ENCODE peak calls at places on chromosomes 13 and 19, in eight cellular contexts. C is GM12878, B is uterus, Y is psoas muscle, Z is cardiac fibroblast, D is fibroblast of mammary gland, O is AG09309, T is OCI-LY7. J is an unnamed sample.

GRCh38 chr13:30713133-30713532 is 22.2 kb upstream of the ALOX5AP start:
- DNase-seq in C (no peak), B (no peak), Y (no peak), Z (peak), D (no peak), O (no peak), T (no peak), J (no peak)

GRCh38 chr19:1811942-1812425 is at the start of gene ATP8B3:
- DNase-seq in C (no peak), B (no peak), Y (no peak), Z (no peak), D (no peak), O (no peak), T (no peak), J (no peak)

GRCh38 chr19:2524840-2525723 is 49.2 kb downstream of the GADD45B start:
- DNase-seq in C (no peak), B (no peak), Y (peak), Z (peak), D (peak), O (no peak), T (no peak), J (peak)

GRCh38 chr13:88704600-88705275 is 1033.6 kb downstream of the SLITRK5 start:
- DNase-seq in C (no peak), B (no peak), Y (no peak), Z (no peak), D (no peak), O (no peak), T (no peak), J (no peak)

GRCh38 chr13:49320975-49321374 is 73.2 kb downstream of the CDADC1 start:
- DNase-seq in C (no peak), B (no peak), Y (no peak), Z (no peak), D (no peak), O (no peak), T (no peak), J (no peak)

GRCh38 chr19:58545286-58546068 is 1.6 kb downstream of the TRIM28 start:
- DNase-seq in C (no peak), B (no peak), Y (no peak), Z (no peak), D (no peak), O (no peak), T (peak), J (no peak)

GRCh38 chr19:55486043-55486970 is 1.3 kb downstream of the NAT14 start:
- DNase-seq in C (no peak), B (peak), Y (peak), Z (no peak), D (peak), O (no peak), T (no peak), J (no peak)

GRCh38 chr13:48159436-48160225 is 64.7 kb upstream of the MED4 start:
- DNase-seq in C (no peak), B (no peak), Y (no peak), Z (peak), D (peak), O (no peak), T (no peak), J (no peak)

GRCh38 chr19:55703790-55704215 is 28.8 kb downstream of the EPN1 start:
- DNase-seq in C (no peak), B (no peak), Y (no peak), Z (peak), D (peak), O (no peak), T (peak), J (no peak)

GRCh38 chr19:23343434-23344010 is 51.7 kb downstream of the ZNF91 start:
- DNase-seq in C (no peak), B (no peak), Y (no peak), Z (no peak), D (no peak), O (no peak), T (peak), J (no peak)

GRCh38 chr19:28435551-28436261 is 777.2 kb downstream of the UQCRFS1 start:
- DNase-seq in C (no peak), B (no peak), Y (no peak), Z (no peak), D (no peak), O (no peak), T (peak), J (no peak)

GRCh38 chr19:28437390-28438346 is 775.3 kb downstream of the UQCRFS1 start:
- DNase-seq in C (no peak), B (no peak), Y (no peak), Z (no peak), D (no peak), O (no peak), T (no peak), J (no peak)

DNA sequence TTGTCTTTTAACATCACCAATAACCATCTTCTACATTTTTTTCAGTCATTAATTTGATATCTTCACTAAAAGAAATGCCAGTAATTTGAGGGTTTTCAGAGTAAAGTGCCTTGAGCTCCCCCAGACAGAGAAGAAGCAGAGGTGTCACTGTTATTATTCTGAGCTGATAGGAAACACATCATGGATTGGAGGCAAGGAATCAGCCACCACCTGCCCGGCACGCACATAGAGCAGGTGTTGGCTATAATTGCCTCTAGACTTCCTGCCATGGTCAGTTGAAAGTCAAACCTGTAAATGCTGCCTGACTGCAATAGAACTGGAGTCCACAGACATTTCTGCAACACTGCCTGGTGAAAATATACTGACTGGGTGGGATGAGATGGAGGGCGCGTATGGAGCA is 776.6 kb downstream of the UQCRFS1 start:
- DNase-seq in C (no peak), B (no peak), Y (no peak), Z (no peak), D (no peak), O (no peak), T (peak), J (no peak)
- TF ChIP-seq CTCF in C (no peak), B (no peak), Y (no peak), Z (no peak), D (no peak), O (no peak), T (no peak), J (no peak)

GRCh38 chr19:13951799-13952153 is 533 bp upstream of the DCAF15 start:
- DNase-seq in C (no peak), B (no peak), Y (no peak), Z (no peak), D (no peak), O (no peak), T (peak), J (no peak)

GRCh38 chr19:13952154-13953020 is at the start of gene DCAF15:
- DNase-seq in C (peak), B (peak), Y (peak), Z (peak), D (peak), O (peak), T (peak), J (peak)

GRCh38 chr19:13953021-13953531 is 767 bp downstream of the DCAF15 start:
- DNase-seq in C (no peak), B (no peak), Y (no peak), Z (peak), D (peak), O (peak), T (peak), J (no peak)

GRCh38 chr19:13954185-13954584 is 1.9 kb downstream of the DCAF15 start:
- DNase-seq in C (no peak), B (no peak), Y (no peak), Z (no peak), D (no peak), O (no peak), T (no peak), J (no peak)

DNA sequence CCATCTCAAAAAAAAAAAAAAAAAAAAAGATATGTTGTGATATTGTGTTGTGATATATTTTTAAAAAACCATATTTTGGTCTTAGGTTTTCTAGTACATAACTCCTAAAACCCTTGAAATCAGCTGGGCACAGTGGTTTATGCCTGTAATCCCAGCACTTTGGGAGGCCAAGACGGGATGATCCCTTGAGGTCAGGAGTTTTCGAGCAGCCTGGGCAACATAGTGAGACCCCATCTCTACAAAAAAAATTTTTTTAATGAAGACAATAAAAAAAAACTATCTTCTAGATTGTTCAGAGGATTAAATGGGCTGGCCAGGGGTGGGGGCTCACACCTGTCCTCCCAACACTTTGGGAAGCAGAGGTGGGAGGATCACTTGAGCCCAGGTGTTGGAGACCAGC is 1.3 kb upstream of the DCAF15 start:
- DNase-seq in C (no peak), B (no peak), Y (no peak), Z (no peak), D (no peak), O (no peak), T (no peak), J (no peak)
- H3K4me3 ChIP-seq in C (no peak), B (no peak), Y (no peak), Z (no peak), D (no peak), O (no peak), T (no peak), J (no peak)

GRCh38 chr19:39765091-39766076 is 13.3 kb upstream of the LEUTX start:
- DNase-seq in C (no peak), B (peak), Y (no peak), Z (peak), D (peak), O (no peak), T (peak), J (no peak)
- TF ChIP-seq CTCF in C (peak), B (peak), Y (peak), Z (peak), D (peak), O (peak), T (peak), J (peak)

GRCh38 chr13:51726446-51727185 is 77.3 kb downstream of the DHRS12 start:
- DNase-seq in C (no peak), B (no peak), Y (no peak), Z (peak), D (peak), O (peak), T (no peak), J (no peak)
- H3K4me3 ChIP-seq in C (no peak), B (no peak), Y (no peak), Z (no peak), D (no peak), O (no peak), T (no peak), J (no peak)

J was measured in GM06990.